ENCODE peak calls at places on chromosomes 11 and 22, in six cellular contexts. L is adrenal gland; H is CD8-positive, alpha-beta T cell; D is tibial artery; U is HepG2; J is cardiac muscle cell. R is an unnamed sample.

GRCh38 chr11:88414385-88414861 is 76.9 kb upstream of the CTSC start:
- DNase-seq in U (no peak), L (peak), H (no peak), D (no peak), J (peak), R (no peak)

GRCh38 chr11:47991266-47991830 is 11.0 kb downstream of the PTPRJ start:
- DNase-seq in U (no peak), L (no peak), J (no peak), D (no peak), H (no peak), R (no peak)

GRCh38 chr11:65575568-65576231 is at the start of gene EHBP1L1:
- DNase-seq in D (peak), U (no peak), J (peak), H (peak), L (peak), R (peak)

GRCh38 chr22:35307892-35308291 is 8.2 kb downstream of the TOM1 start:
- DNase-seq in J (no peak), D (no peak), L (no peak), H (no peak), U (no peak), R (no peak)

GRCh38 chr11:3224730-3225098 is 6.1 kb upstream of the MRGPRG start:
- DNase-seq in L (peak), D (no peak), H (no peak), J (no peak), U (no peak), R (no peak)

GRCh38 chr22:47550524-47551437 is 788.3 kb downstream of the TBC1D22A start:
- DNase-seq in J (no peak), L (no peak), H (no peak), U (no peak), D (peak), R (no peak)

GRCh38 chr11:114340311-114341131 is 44.3 kb downstream of the NNMT start:
- DNase-seq in U (peak), H (no peak), D (peak), J (peak), L (peak), R (peak)

GRCh38 chr11:18064035-18064434 is 18.0 kb upstream of the TPH1 start:
- DNase-seq in L (no peak), J (no peak), U (no peak), D (no peak), H (no peak), R (no peak)

GRCh38 chr11:45233121-45233803 is 52.9 kb downstream of the SYT13 start:
- DNase-seq in J (peak), H (peak), L (peak), D (peak), U (peak), R (peak)

GRCh38 chr11:23205156-23205871 is 345.0 kb upstream of the CCDC179 start:
- DNase-seq in H (no peak), D (no peak), U (no peak), L (no peak), J (peak), R (no peak)

DNA sequence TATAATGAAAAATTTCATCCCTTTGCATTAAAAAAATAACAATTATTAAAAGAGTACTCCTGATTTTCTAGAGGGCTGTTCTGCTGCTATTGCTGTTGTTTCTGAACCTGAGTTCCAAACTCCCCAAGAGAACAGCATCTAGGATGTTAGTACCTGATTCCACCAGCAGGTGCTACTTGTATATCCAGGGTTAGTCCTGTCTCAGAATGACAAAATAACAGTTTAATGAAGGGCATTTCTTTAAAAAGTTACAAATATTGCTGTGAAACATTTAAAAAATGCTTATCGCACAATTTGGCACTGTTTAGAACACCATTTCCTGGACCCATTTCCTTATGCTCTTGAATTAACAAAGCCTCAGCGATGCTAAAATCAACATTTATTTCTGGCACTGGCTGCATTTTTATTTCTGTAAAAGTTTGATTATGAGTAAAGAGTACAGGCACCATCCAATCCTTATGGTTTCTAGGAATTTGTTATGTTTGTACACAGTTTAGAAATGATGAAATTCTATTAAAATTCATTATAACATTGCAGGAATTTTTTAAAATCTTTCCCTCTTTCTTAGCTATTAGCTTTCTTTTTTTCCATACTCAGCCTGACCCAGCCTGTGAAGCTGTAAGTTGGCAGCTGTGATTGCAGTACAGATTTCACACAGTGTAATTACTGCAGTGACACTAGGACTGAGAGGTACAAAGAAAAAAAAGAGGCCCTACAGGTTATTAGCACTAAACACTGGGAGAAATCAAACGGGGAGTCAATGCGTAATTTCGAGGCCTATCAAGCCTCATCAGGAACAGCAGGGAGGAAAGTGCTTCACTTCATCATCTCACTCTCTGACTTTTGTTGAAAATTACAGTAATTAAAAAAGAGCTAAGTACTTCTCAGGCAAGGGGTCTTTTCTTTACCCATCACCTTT is 208.8 kb downstream of the DCDC1 start:
- DNase-seq in U (peak), L (no peak), H (no peak), J (no peak), D (no peak), R (no peak)
- TF ChIP-seq CTCF in U (no peak), L (peak), H (no peak), J (peak), D (no peak), R (peak)

DNA sequence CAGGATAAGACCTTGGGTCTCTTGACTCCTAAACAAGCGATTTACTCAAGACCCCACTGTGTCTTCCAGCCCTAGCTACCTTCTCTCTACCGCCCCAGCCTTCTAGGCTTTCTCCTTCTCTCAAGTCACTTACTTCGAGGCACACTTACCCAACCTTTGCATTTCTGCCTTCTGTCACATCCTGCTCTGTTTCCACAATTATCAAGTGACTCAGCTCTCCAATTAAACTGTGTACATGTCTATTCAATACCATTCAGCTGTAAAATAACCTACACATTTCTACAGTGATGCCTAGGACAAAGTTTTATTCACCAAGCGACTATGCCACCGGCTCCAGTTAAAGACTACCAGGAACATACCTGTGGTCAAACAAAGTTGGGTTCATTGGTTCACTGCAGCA is 69.0 kb downstream of the LARGE1 start:
- DNase-seq in J (no peak), D (no peak), U (no peak), H (no peak), L (no peak), R (no peak)
- H3K27ac ChIP-seq in J (no peak), D (peak), U (no peak), H (no peak), L (peak), R (peak)

GRCh38 chr11:32082346-32082986 is 8.4 kb upstream of the RCN1 start:
- DNase-seq in H (no peak), L (no peak), J (no peak), U (no peak), D (no peak), R (no peak)

GRCh38 chr11:32090774-32091370 is at the start of gene RCN1:
- DNase-seq in J (peak), U (peak), H (no peak), D (peak), L (peak), R (peak)

GRCh38 chr11:32088117-32088941 is 2.5 kb upstream of the RCN1 start:
- DNase-seq in J (peak), D (peak), U (no peak), H (no peak), L (peak), R (peak)

GRCh38 chr11:32092581-32093170 is 1.8 kb downstream of the RCN1 start:
- DNase-seq in L (no peak), D (no peak), U (peak), H (no peak), J (no peak), R (no peak)

DNA sequence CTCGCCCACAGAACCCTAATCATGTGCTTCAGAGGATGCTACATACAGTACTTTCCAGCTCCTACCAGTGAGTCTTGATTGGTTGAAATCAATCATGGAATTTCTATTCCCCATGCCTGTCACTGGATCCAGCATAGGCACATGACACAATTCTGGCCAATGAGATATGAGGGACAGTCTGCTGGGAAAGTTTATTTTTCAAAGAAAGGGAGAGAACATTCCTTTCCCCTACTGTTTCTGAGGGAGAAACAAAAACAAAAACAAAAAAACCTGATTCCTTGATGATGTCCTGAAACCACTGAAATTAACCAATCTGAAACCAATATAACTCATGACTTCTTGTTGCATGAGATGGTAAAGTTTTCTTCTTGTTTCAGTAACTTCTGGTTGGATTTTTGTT is 3.3 kb upstream of the RCN1 start:
- DNase-seq in L (no peak), J (peak), D (no peak), U (no peak), H (no peak), R (no peak)
- H3K4me3 ChIP-seq in L (no peak), J (no peak), D (no peak), U (no peak), H (no peak), R (no peak)

DNA sequence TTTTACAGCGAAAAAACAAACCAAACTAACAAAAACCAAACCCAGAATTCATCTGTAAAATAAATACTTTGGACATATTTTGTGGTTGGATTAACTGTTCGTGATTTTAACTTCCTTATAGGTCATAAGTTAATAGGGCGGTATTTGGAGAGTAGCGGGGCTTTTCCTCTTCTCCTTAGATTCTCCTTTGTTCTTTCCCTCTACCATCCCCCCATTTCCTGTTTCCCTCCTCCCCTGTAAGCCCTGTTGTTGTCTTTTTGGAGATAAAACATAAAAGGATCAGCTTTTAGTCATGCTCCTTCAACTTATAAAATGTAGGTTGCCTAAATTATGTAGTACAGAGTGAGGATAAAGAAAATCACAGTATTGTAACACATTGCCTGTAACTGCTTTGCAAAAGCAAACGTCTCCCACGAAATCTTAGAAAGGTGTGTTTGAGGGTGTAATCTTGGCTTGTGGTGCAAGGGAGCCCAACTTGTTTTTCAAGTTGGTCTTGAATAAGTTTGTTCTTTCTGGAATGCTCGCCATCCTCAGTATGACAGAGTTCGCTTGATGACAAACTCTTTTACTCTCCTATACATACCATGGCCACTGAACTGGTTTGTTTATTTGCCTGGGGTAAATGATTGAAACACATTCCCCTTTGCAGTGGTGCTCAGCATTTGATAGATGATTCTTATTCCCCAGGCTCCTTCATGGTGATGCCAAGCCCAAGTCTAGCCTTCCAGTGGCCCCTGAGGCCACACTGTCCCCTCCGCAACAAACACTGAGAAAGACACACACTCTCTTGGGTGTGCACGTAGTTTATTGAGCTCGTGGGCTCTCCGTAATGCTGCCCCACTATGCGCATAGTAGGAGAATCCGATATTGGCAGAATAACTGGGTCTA is 49.4 kb downstream of the TEAD1 start:
- DNase-seq in L (no peak), H (no peak), D (no peak), J (peak), U (peak), R (no peak)
- TF ChIP-seq CTCF in L (no peak), H (no peak), D (no peak), J (no peak), U (no peak), R (no peak)

R was measured in left ventricle myocardium inferior.